ENCODE peak calls at places on chromosomes 5 and 9, in ten cellular contexts. A is adrenal gland, K is cardiac fibroblast, I is head of caudate nucleus, M is heart left ventricle, Z is GM13977, B is left ventricle myocardium inferior, S is SIG-M5, T is GM19239, P is neural crest cell. J is an unnamed sample.

GRCh38 chr9:36276840-36277239 is 18.6 kb upstream of the GNE start:
- DNase-seq in Z (no peak), I (no peak), S (no peak), P (no peak), B (no peak), A (no peak), M (no peak), K (peak; percentile 81), T (no peak), J (peak; percentile 68)

GRCh38 chr5:42655982-42656660 is 100.5 kb upstream of the CCDC152 start:
- DNase-seq in Z (no peak), P (no peak), M (no peak), A (no peak), S (no peak), B (no peak), T (no peak), I (no peak), K (peak; percentile 57), J (no peak)

GRCh38 chr9:71796368-71796767 is 28.1 kb upstream of the CEMIP2 start:
- DNase-seq in P (no peak), A (no peak), B (no peak), K (no peak), T (no peak), I (no peak), S (no peak), Z (no peak), M (no peak), J (no peak)

GRCh38 chr5:67416986-67417385 is 220.4 kb upstream of the CD180 start:
- DNase-seq in M (no peak), A (no peak), T (no peak), Z (no peak), P (peak; percentile 2), S (no peak), B (no peak), I (no peak), K (no peak), J (no peak)

GRCh38 chr9:120385606-120386389 is 194.2 kb downstream of the CDK5RAP2 start:
- DNase-seq in P (no peak), I (no peak), Z (no peak), B (no peak), A (no peak), M (no peak), K (no peak), S (no peak), T (no peak), J (no peak)

GRCh38 chr9:72476617-72477375 is 44.6 kb upstream of the TMC1 start:
- DNase-seq in P (no peak), A (no peak), B (no peak), K (peak; percentile 71), T (no peak), Z (no peak), M (no peak), S (no peak), I (no peak), J (no peak)

GRCh38 chr5:105639068-105639467 is 2031.7 kb downstream of the EFNA5 start:
- DNase-seq in S (no peak), P (no peak), I (no peak), K (no peak), M (no peak), B (no peak), T (no peak), Z (no peak), A (no peak), J (no peak)

GRCh38 chr9:28758346-28758745 is 1185.1 kb upstream of the C9orf72 start:
- DNase-seq in T (no peak), K (peak; percentile 61), S (no peak), Z (no peak), A (no peak), M (no peak), I (no peak), B (no peak), P (no peak), J (no peak)

GRCh38 chr5:172676914-172677475 is 35.9 kb downstream of the NEURL1B start:
- DNase-seq in A (no peak), M (no peak), B (no peak), T (no peak), P (no peak), S (no peak), K (no peak), I (no peak), Z (no peak), J (no peak)

GRCh38 chr9:116152390-116152789 is 1.2 kb upstream of the PAPPA start:
- DNase-seq in T (no peak), Z (no peak), S (no peak), B (no peak), K (no peak), A (no peak), I (no peak), P (no peak), M (no peak), J (no peak)

GRCh38 chr5:93281980-93282772 is 298.8 kb downstream of the NR2F1-AS1 start:
- DNase-seq in B (peak; percentile 37), A (peak; percentile 19), K (no peak), P (no peak), Z (no peak), T (no peak), I (no peak), S (no peak), M (no peak), J (no peak)

GRCh38 chr9:72823971-72824370 is 128.9 kb downstream of the ALDH1A1 start:
- DNase-seq in K (no peak), S (no peak), Z (no peak), T (no peak), M (no peak), B (no peak), P (no peak), I (no peak), A (no peak), J (no peak)

GRCh38 chr9:113566011-113566711 is 102.6 kb downstream of the RGS3 start:
- DNase-seq in P (no peak), S (no peak), Z (no peak), B (no peak), I (no peak), A (no peak), T (no peak), M (no peak), K (no peak), J (no peak)

GRCh38 chr5:172090976-172091547 is 84.6 kb upstream of the FBXW11 start:
- DNase-seq in K (no peak), T (no peak), I (no peak), A (no peak), Z (no peak), B (no peak), P (no peak), M (no peak), S (no peak), J (no peak)

GRCh38 chr5:40386293-40386692 is 293.4 kb upstream of the PTGER4 start:
- DNase-seq in P (no peak), S (peak; percentile 49), M (no peak), B (no peak), K (no peak), Z (no peak), T (no peak), I (no peak), A (no peak), J (no peak)

GRCh38 chr9:92887880-92888338 is 10.1 kb upstream of the ZNF484 start:
- DNase-seq in T (no peak), A (no peak), I (no peak), B (no peak), Z (no peak), K (no peak), M (no peak), P (no peak), S (no peak), J (no peak)

GRCh38 chr5:54135042-54135441 is 175.3 kb downstream of the ARL15 start:
- DNase-seq in I (no peak), A (no peak), S (no peak), Z (no peak), M (no peak), T (no peak), K (peak; percentile 71), B (no peak), P (no peak), J (no peak)

GRCh38 chr5:151183451-151184245 is 26.1 kb upstream of the ANXA6 start:
- DNase-seq in I (no peak), Z (no peak), K (peak; percentile 34), S (no peak), B (no peak), T (no peak), P (no peak), A (no peak), M (no peak), J (no peak)

GRCh38 chr5:141692919-141693848 is 11.2 kb upstream of the ARAP3 start:
- DNase-seq in P (no peak), K (peak; percentile 58), I (peak; percentile 77), Z (no peak), B (no peak), T (no peak), S (no peak), A (no peak), M (no peak), J (no peak)

GRCh38 chr9:85431396-85432102 is 310.2 kb downstream of the AGTPBP1 start:
- DNase-seq in K (no peak), Z (no peak), I (no peak), P (no peak), S (no peak), T (no peak), B (no peak), M (no peak), A (no peak), J (no peak)

GRCh38 chr5:102048940-102049339 is 247.1 kb downstream of the SLCO4C1 start:
- DNase-seq in P (no peak), Z (no peak), A (no peak), K (no peak), I (no peak), M (no peak), B (no peak), T (no peak), S (no peak), J (no peak)

GRCh38 chr5:172683696-172684464 is 42.8 kb downstream of the NEURL1B start:
- DNase-seq in T (no peak), M (no peak), I (no peak), K (no peak), Z (peak; percentile 67), S (no peak), P (no peak), A (no peak), B (no peak), J (no peak)

GRCh38 chr9:27339661-27340295 is 42.8 kb upstream of the EQTN start:
- DNase-seq in S (no peak), B (no peak), Z (no peak), T (no peak), K (no peak), A (no peak), I (no peak), P (no peak), M (no peak), J (no peak)

GRCh38 chr5:79001471-79001870 is 16.4 kb upstream of the ARSB start:
- DNase-seq in I (no peak), Z (no peak), B (no peak), P (no peak), S (no peak), T (no peak), M (no peak), K (peak; percentile 57), A (no peak), J (no peak)

GRCh38 chr5:141172381-141173204 is at the start of gene PCDHB7:
- DNase-seq in A (no peak), I (peak; percentile 68), K (peak; percentile 45), P (peak; percentile 12), S (no peak), B (no peak), M (no peak), Z (no peak), T (no peak), J (no peak)

GRCh38 chr5:136836093-136836492 is 470.7 kb upstream of the TRPC7 start:
- DNase-seq in Z (no peak), B (no peak), S (no peak), I (no peak), M (no peak), K (no peak), A (no peak), T (no peak), P (no peak), J (no peak)

GRCh38 chr9:138043411-138044345 is 166.1 kb downstream of the CACNA1B start:
- DNase-seq in T (no peak), K (no peak), B (no peak), A (no peak), I (no peak), Z (no peak), P (no peak), M (no peak), S (no peak), J (no peak)

GRCh38 chr5:64811050-64811640 is 42.4 kb downstream of the CWC27 start:
- DNase-seq in T (no peak), A (no peak), M (no peak), Z (peak; percentile 9), P (no peak), S (peak; percentile 16), B (no peak), K (peak; percentile 90), I (peak; percentile 37), J (peak; percentile 20)